ENCODE peak calls at places on chromosomes 6 and 20, in six cellular contexts. L is uterus; K is pancreas; H is CD8-positive, alpha-beta memory T cell; P is heart right ventricle; F is thoracic aorta. O is an unnamed sample.

GRCh38 chr6:44725070-44725469 is 337.6 kb downstream of the CDC5L start:
- DNase-seq in L (no peak), K (no peak), H (no peak), P (no peak), F (no peak), O (peak)

GRCh38 chr6:132841967-132842366 is 27.6 kb downstream of the RPS12 start:
- DNase-seq in L (no peak), K (no peak), H (no peak), P (no peak), F (no peak), O (no peak)

GRCh38 chr6:82040405-82041221 is 206.9 kb downstream of the IBTK start:
- DNase-seq in L (peak), K (no peak), H (no peak), P (peak), F (no peak), O (no peak)

GRCh38 chr20:13510837-13511488 is 127.8 kb downstream of the TASP1 start:
- DNase-seq in L (peak), K (no peak), H (no peak), P (no peak), F (no peak), O (no peak)

GRCh38 chr6:90545450-90545849 is 41.4 kb downstream of the MAP3K7 start:
- DNase-seq in L (no peak), K (no peak), H (no peak), P (no peak), F (no peak), O (no peak)

GRCh38 chr6:51049288-51049982 is 230.8 kb downstream of the TFAP2B start:
- DNase-seq in L (no peak), K (no peak), H (no peak), P (no peak), F (no peak), O (no peak)

GRCh38 chr6:150720774-150721233 is 121.1 kb downstream of the PLEKHG1 start:
- DNase-seq in L (no peak), K (no peak), H (no peak), P (no peak), F (no peak), O (no peak)

GRCh38 chr6:120005292-120005976 is 655.9 kb upstream of the MAN1A1 start:
- DNase-seq in L (no peak), K (no peak), H (no peak), P (no peak), F (no peak), O (no peak)

GRCh38 chr20:40688129-40689099 is 622 bp downstream of the MAFB start:
- DNase-seq in L (no peak), K (peak), H (no peak), P (no peak), F (no peak), O (no peak)

GRCh38 chr6:135812085-135812526 is 39.4 kb upstream of the PDE7B start:
- DNase-seq in L (no peak), K (no peak), H (no peak), P (peak), F (no peak), O (no peak)

GRCh38 chr6:110881929-110882629 is 7.5 kb downstream of the AMD1 start:
- DNase-seq in L (no peak), K (no peak), H (no peak), P (no peak), F (no peak), O (no peak)

GRCh38 chr6:1325471-1326309 is 13.8 kb downstream of the FOXQ1 start:
- DNase-seq in L (no peak), K (no peak), H (no peak), P (no peak), F (no peak), O (no peak)

GRCh38 chr20:53867741-53868351 is 202.5 kb downstream of the BCAS1 start:
- DNase-seq in L (no peak), K (no peak), H (no peak), P (no peak), F (no peak), O (no peak)

GRCh38 chr6:160112628-160113294 is 8.9 kb upstream of the SLC22A1 start:
- DNase-seq in L (no peak), K (no peak), H (no peak), P (no peak), F (no peak), O (no peak)

GRCh38 chr20:14838663-14839650 is 501.5 kb upstream of the FLRT3 start:
- DNase-seq in L (no peak), K (no peak), H (no peak), P (no peak), F (no peak), O (no peak)

GRCh38 chr6:39530201-39530759 is 194.9 kb downstream of the KIF6 start:
- DNase-seq in L (peak), K (no peak), H (no peak), P (no peak), F (no peak), O (no peak)

GRCh38 chr6:13404115-13404891 is 76.0 kb upstream of the TBC1D7 start:
- DNase-seq in L (no peak), K (no peak), H (no peak), P (peak), F (no peak), O (peak)

GRCh38 chr6:71383476-71383875 is 94.9 kb downstream of the OGFRL1 start:
- DNase-seq in L (no peak), K (peak), H (no peak), P (no peak), F (no peak), O (no peak)

GRCh38 chr20:57872816-57873409 is 163.1 kb upstream of the PMEPA1 start:
- DNase-seq in L (no peak), K (no peak), H (no peak), P (no peak), F (no peak), O (no peak)

GRCh38 chr20:57877131-57877784 is 167.4 kb upstream of the PMEPA1 start:
- DNase-seq in L (no peak), K (no peak), H (no peak), P (no peak), F (no peak), O (no peak)

GRCh38 chr20:9203081-9203447 is 134.2 kb downstream of the PLCB4 start:
- DNase-seq in L (no peak), K (no peak), H (no peak), P (no peak), F (no peak), O (no peak)

GRCh38 chr6:138235205-138235604 is 16.9 kb upstream of the PBOV1 start:
- DNase-seq in L (no peak), K (no peak), H (no peak), P (no peak), F (no peak), O (no peak)

GRCh38 chr6:88780714-88781389 is 182.6 kb downstream of the RNGTT start:
- DNase-seq in L (peak), K (no peak), H (peak), P (peak), F (peak), O (no peak)

GRCh38 chr6:141261016-141261671 is 871.6 kb upstream of the GJE1 start:
- DNase-seq in L (no peak), K (peak), H (peak), P (peak), F (no peak), O (no peak)

GRCh38 chr6:170251776-170252571 is 38.9 kb downstream of the DLL1 start:
- DNase-seq in L (no peak), K (no peak), H (no peak), P (no peak), F (no peak), O (no peak)

GRCh38 chr6:84539122-84539856 is 225.1 kb downstream of the TBX18 start:
- DNase-seq in L (no peak), K (no peak), H (no peak), P (no peak), F (no peak), O (no peak)

GRCh38 chr20:4956200-4956810 is 45.0 kb downstream of the SLC23A2 start:
- DNase-seq in L (no peak), K (no peak), H (no peak), P (no peak), F (no peak), O (no peak)

GRCh38 chr20:43983359-43983758 is 68.7 kb downstream of the TOX2 start:
- DNase-seq in L (no peak), K (no peak), H (no peak), P (no peak), F (no peak), O (no peak)

GRCh38 chr20:37299718-37300529 is 10.5 kb downstream of the MANBAL start:
- DNase-seq in L (no peak), K (no peak), H (no peak), P (no peak), F (no peak), O (no peak)

GRCh38 chr20:48260370-48260769 is 475.1 kb upstream of the SULF2 start:
- DNase-seq in L (peak), K (no peak), H (no peak), P (peak), F (no peak), O (peak)

GRCh38 chr6:41781302-41781711 is 725 bp downstream of the PRICKLE4 start:
- DNase-seq in L (no peak), K (peak), H (no peak), P (peak), F (no peak), O (no peak)
- H3K4me3 ChIP-seq in L (peak), K (no peak), H (peak), P (peak), F (peak), O (peak)

GRCh38 chr20:51492167-51493092 is 50.1 kb downstream of the NFATC2 start:
- DNase-seq in L (peak), K (peak), H (no peak), P (peak), F (no peak), O (peak)
- H3K27ac ChIP-seq in L (peak), K (peak), H (peak), P (peak), F (no peak), O (peak)

GRCh38 chr20:64108731-64109389 is 1.5 kb upstream of the NPBWR2 start:
- DNase-seq in L (peak), K (no peak), H (peak), P (no peak), F (no peak), O (no peak)
- H3K4me3 ChIP-seq in L (no peak), K (no peak), H (no peak), P (no peak), F (no peak), O (no peak)

GRCh38 chr20:32707691-32708581 is 34.2 kb upstream of the C20orf203 start:
- DNase-seq in L (no peak), K (no peak), H (no peak), P (peak), F (no peak), O (no peak)
- H3K27ac ChIP-seq in L (no peak), K (no peak), H (no peak), P (peak), F (no peak), O (no peak)

GRCh38 chr20:51125774-51126173 is 102.9 kb upstream of the KCNG1 start:
- DNase-seq in L (peak), K (no peak), H (no peak), P (no peak), F (no peak), O (no peak)
- H3K4me3 ChIP-seq in L (no peak), K (no peak), H (no peak), P (no peak), F (no peak), O (no peak)

O was measured in coronary artery.